ENCODE peak calls at places on chromosomes 6 and 20, in eight cellular contexts. U is A549, E is upper lobe of left lung, Z is sigmoid colon, T is ovary, G is tibial nerve, D is stomach, F is SK-N-SH. Q is an unnamed sample. For H3K4me1, the result is how much of the 10 kb centered on the place peaks cover.

GRCh38 chr6:80091506-80091905 is 15.0 kb upstream of the BCKDHB start:
- DNase-seq in U (no peak), E (no peak), Z (no peak), T (no peak), G (no peak), D (no peak), F (no peak), Q (no peak)

GRCh38 chr6:89952696-89953095 is 58.4 kb downstream of the GJA10 start:
- DNase-seq in U (no peak), E (peak), Z (no peak), T (no peak), G (no peak), D (no peak), F (no peak), Q (no peak)

GRCh38 chr20:42432931-42433330 is 756.8 kb downstream of the PTPRT start:
- DNase-seq in U (no peak), E (no peak), Z (no peak), T (peak), G (no peak), D (no peak), F (no peak), Q (no peak)

GRCh38 chr20:14418441-14418840 is 81.0 kb upstream of the FLRT3 start:
- DNase-seq in U (no peak), E (no peak), Z (no peak), T (no peak), G (no peak), D (no peak), F (no peak), Q (no peak)

GRCh38 chr6:143054329-143054728 is 6.4 kb upstream of the AIG1 start:
- DNase-seq in U (no peak), E (no peak), Z (no peak), T (no peak), G (no peak), D (no peak), F (no peak), Q (no peak)

GRCh38 chr6:87731818-87732661 is 30.0 kb upstream of the AKIRIN2 start:
- DNase-seq in U (peak), E (peak), Z (peak), T (peak), G (peak), D (peak), F (no peak), Q (peak)

GRCh38 chr6:43490523-43490939 is 13.2 kb downstream of the TJAP1 start:
- DNase-seq in U (no peak), E (no peak), Z (no peak), T (no peak), G (no peak), D (no peak), F (no peak), Q (no peak)

GRCh38 chr20:542777-543368 is 717 bp downstream of the CSNK2A1 start:
- DNase-seq in U (peak), E (peak), Z (no peak), T (peak), G (no peak), D (peak), F (no peak), Q (no peak)

GRCh38 chr6:155174576-155175174 is 89.1 kb upstream of the CLDN20 start:
- DNase-seq in U (peak), E (peak), Z (peak), T (no peak), G (no peak), D (peak), F (peak), Q (no peak)

GRCh38 chr20:297098-297924 is at the start of gene ZCCHC3:
- DNase-seq in U (peak), E (peak), Z (peak), T (peak), G (peak), D (peak), F (peak), Q (peak)

GRCh38 chr20:10047427-10047826 is 12.6 kb downstream of the ANKEF1 start:
- DNase-seq in U (peak), E (no peak), Z (no peak), T (no peak), G (no peak), D (no peak), F (peak), Q (no peak)

GRCh38 chr20:38387953-38388352 is 41.7 kb downstream of the LBP start:
- DNase-seq in U (no peak), E (no peak), Z (no peak), T (no peak), G (no peak), D (no peak), F (no peak), Q (no peak)

GRCh38 chr6:158916638-158917037 is 83.4 kb downstream of the RSPH3 start:
- DNase-seq in U (no peak), E (no peak), Z (peak), T (no peak), G (no peak), D (no peak), F (no peak), Q (no peak)

GRCh38 chr6:47407295-47408281 is 70.0 kb upstream of the CD2AP start:
- DNase-seq in U (peak), E (no peak), Z (no peak), T (no peak), G (no peak), D (no peak), F (no peak), Q (no peak)

GRCh38 chr6:144715344-144715743 is 430.2 kb downstream of the UTRN start:
- DNase-seq in U (no peak), E (no peak), Z (no peak), T (no peak), G (no peak), D (no peak), F (no peak), Q (no peak)

GRCh38 chr6:158737710-158738615 is 81.2 kb downstream of the EZR start:
- DNase-seq in U (peak), E (no peak), Z (no peak), T (no peak), G (no peak), D (no peak), F (no peak), Q (no peak)

GRCh38 chr6:154239392-154239791 is 117.2 kb downstream of the IPCEF1 start:
- DNase-seq in U (no peak), E (no peak), Z (no peak), T (no peak), G (no peak), D (no peak), F (no peak), Q (no peak)

GRCh38 chr6:14372738-14373484 is 255.3 kb downstream of the CD83 start:
- DNase-seq in U (no peak), E (no peak), Z (no peak), T (no peak), G (no peak), D (no peak), F (no peak), Q (no peak)

GRCh38 chr6:26342106-26342999 is 22.6 kb upstream of the BTN3A2 start:
- DNase-seq in U (no peak), E (no peak), Z (no peak), T (no peak), G (no peak), D (no peak), F (no peak), Q (no peak)

GRCh38 chr6:90159452-90159851 is 137.2 kb downstream of the BACH2 start:
- DNase-seq in U (no peak), E (no peak), Z (no peak), T (no peak), G (no peak), D (no peak), F (peak), Q (no peak)

GRCh38 chr20:35502352-35502751 is 27.1 kb downstream of the C20orf173 start:
- DNase-seq in U (no peak), E (no peak), Z (no peak), T (no peak), G (no peak), D (no peak), F (no peak), Q (no peak)

GRCh38 chr6:113089056-113089455 is 741.9 kb downstream of the RFPL4B start:
- DNase-seq in U (no peak), E (no peak), Z (no peak), T (no peak), G (no peak), D (no peak), F (no peak), Q (no peak)

GRCh38 chr6:95923518-95923917 is 92.3 kb upstream of the FUT9 start:
- DNase-seq in U (no peak), E (no peak), Z (no peak), T (no peak), G (no peak), D (peak), F (peak), Q (no peak)

GRCh38 chr6:18384621-18385020 is 2.5 kb upstream of the RNF144B start:
- DNase-seq in U (no peak), E (no peak), Z (no peak), T (no peak), G (no peak), D (peak), F (no peak), Q (no peak)

GRCh38 chr20:32911355-32911754 is 52.6 kb downstream of the EFCAB8 start:
- DNase-seq in U (no peak), E (no peak), Z (peak), T (no peak), G (no peak), D (no peak), F (no peak), Q (no peak)

GRCh38 chr20:52614036-52614863 is 357.9 kb upstream of the TSHZ2 start:
- DNase-seq in U (no peak), E (no peak), Z (no peak), T (no peak), G (no peak), D (no peak), F (no peak), Q (no peak)

GRCh38 chr6:3888153-3888957 is 39.2 kb downstream of the FAM50B start:
- DNase-seq in U (peak), E (no peak), Z (no peak), T (no peak), G (peak), D (peak), F (no peak), Q (peak)

GRCh38 chr6:10511477-10511876 is 9.7 kb upstream of the GCNT2 start:
- DNase-seq in U (no peak), E (no peak), Z (no peak), T (no peak), G (no peak), D (no peak), F (no peak), Q (no peak)

GRCh38 chr6:108988765-108989164 is 105.9 kb downstream of the SESN1 start:
- DNase-seq in U (no peak), E (no peak), Z (no peak), T (no peak), G (no peak), D (no peak), F (no peak), Q (no peak)

GRCh38 chr6:10722570-10722819 is 375 bp upstream of the TMEM14C start:
- DNase-seq in U (no peak), E (no peak), Z (no peak), T (no peak), G (no peak), D (no peak), F (no peak), Q (no peak)

GRCh38 chr20:43416591-43417228 is 41.0 kb upstream of the SRSF6 start:
- DNase-seq in U (no peak), E (no peak), Z (no peak), T (no peak), G (no peak), D (no peak), F (no peak), Q (no peak)

GRCh38 chr6:52513896-52514295 is 63.0 kb downstream of the TRAM2 start:
- DNase-seq in U (no peak), E (no peak), Z (no peak), T (no peak), G (no peak), D (no peak), F (no peak), Q (no peak)
- H3K4me1 ChIP-seq in U (half or more), E (under half), Z (half or more), T (under half), G (under half), D (under half), F (under half), Q (half or more)

GRCh38 chr6:2203264-2203663 is 42.1 kb downstream of the GMDS start:
- DNase-seq in U (no peak), E (no peak), Z (no peak), T (no peak), G (no peak), D (no peak), F (no peak), Q (no peak)
- TF ChIP-seq EP300 in U (no peak), E (no peak), Z (no peak), T (no peak), G (peak), D (no peak), F (no peak), Q (no peak)

GRCh38 chr6:111799576-111800467 is 73.4 kb downstream of the FYN start:
- DNase-seq in U (no peak), E (no peak), Z (no peak), T (no peak), G (no peak), D (no peak), F (no peak), Q (no peak)

GRCh38 chr6:111796310-111796918 is 76.8 kb downstream of the FYN start:
- DNase-seq in U (no peak), E (no peak), Z (no peak), T (no peak), G (no peak), D (no peak), F (no peak), Q (no peak)

GRCh38 chr6:111800468-111800760 is 72.8 kb downstream of the FYN start:
- DNase-seq in U (no peak), E (no peak), Z (no peak), T (no peak), G (no peak), D (no peak), F (no peak), Q (no peak)

GRCh38 chr6:111800821-111801220 is 72.4 kb downstream of the FYN start:
- DNase-seq in U (no peak), E (no peak), Z (no peak), T (no peak), G (no peak), D (no peak), F (no peak), Q (no peak)

GRCh38 chr6:111798281-111798725 is 74.9 kb downstream of the FYN start:
- DNase-seq in U (no peak), E (no peak), Z (no peak), T (no peak), G (no peak), D (no peak), F (no peak), Q (no peak)
- H3K4me1 ChIP-seq in U (under half), E (under half), Z (under half), T (under half), G (under half), D (under half), F (under half), Q (under half)

DNA sequence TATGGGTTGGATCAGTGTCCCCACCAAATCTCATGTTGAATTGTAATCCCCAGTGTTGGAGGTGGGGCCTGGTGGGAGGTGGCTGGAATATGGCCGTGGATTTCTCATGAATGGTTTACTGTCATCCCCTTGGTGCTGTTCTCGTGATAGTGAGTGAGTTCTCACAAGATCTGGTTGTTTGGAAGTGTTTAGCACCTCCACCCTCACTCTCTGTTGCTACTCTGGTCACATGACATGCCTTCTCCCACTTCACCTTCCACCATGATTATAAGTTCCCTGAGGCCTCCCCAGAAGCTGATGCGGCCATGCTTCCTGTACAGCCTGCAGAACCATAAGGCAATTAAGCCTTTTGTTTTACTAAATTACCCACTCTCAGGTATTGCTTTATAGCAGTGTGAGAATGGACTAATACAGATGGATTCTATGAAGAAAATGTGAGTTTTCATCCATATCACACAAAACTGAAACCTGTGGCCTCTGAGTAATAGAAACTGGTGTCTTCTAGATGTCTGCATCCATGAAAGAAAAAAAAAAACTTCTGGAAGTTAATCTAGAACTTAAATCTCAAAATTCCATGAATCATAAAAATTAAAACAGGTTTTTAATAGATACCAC is 39.3 kb downstream of the MBOAT1 start:
- DNase-seq in U (no peak), E (no peak), Z (no peak), T (no peak), G (no peak), D (no peak), F (no peak), Q (no peak)
- TF ChIP-seq EP300 in U (no peak), E (no peak), Z (no peak), T (no peak), G (no peak), D (no peak), F (no peak), Q (no peak)

DNA sequence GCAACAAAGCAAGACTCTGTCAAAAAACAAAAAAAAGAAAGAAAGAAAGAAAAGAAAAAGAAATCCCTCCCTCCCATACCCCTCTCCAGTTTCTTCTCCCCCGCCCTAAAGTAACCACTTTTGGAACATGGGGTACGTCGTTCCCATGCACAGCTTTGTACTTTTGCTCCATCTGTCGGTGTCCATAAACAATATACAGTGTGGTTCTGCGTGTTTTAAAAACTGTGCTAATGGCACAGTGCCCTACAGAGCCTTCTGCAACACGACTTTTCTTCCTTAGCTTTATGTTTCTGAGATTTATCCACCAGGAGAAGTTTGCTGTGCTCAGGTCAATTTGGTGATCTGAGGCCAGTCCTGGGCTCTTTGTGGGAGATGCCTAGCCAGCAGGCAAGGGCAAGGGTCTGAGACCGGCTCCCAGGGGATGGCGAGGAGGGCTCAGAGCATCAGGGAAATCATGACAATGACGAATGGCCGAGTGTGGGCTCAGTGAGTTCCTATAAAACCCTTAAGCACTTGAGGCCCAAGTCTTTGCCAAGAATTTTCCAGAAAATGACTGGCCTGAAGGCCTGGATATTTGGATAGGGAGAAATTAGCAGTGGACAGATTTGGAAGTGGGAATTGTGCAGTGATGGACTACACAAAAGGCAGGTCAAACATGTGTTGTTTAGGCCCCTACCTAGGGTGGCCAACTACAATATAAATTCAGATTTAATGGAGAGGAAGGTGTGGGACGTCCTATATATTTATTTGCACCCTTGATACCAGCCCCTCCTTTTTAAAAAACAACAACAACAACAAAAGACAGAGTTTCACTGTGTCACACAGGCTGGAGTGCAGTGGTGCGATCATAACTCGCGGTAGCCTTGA is 1.9 kb upstream of the BCAS4 start:
- DNase-seq in U (no peak), E (no peak), Z (no peak), T (no peak), G (no peak), D (no peak), F (no peak), Q (no peak)
- H3K4me1 ChIP-seq in U (under half), E (under half), Z (half or more), T (under half), G (under half), D (under half), F (under half), Q (under half)

Q was measured in suprapubic skin.